ENCODE peak calls at places on chromosomes 12 and 14, in six cellular contexts. One of them, this sample, is unnamed.

GRCh38 chr14:20978687-20979086 is 11.1 kb upstream of the METTL17 start:
- DNase-seq in tibial nerve: no peak
- DNase-seq in EL: no peak
- DNase-seq in stimulated activated CD4-positive, alpha-beta T cell treated with anti-CD3 and anti-CD28 coated beads, Interleukin-1b, Interleukin-23, amount 100 ng/mL, for 4 hours: no peak
- DNase-seq in AG09309: no peak
- DNase-seq in NCI-H2029 treated with DMSO at 0.1 percent for 48 hours: no peak
- DNase-seq in this sample: no peak

GRCh38 chr14:68655021-68655811 is 137.7 kb downstream of the ZFP36L1 start:
- DNase-seq in tibial nerve: no peak
- DNase-seq in NCI-H2029 treated with DMSO at 0.1 percent for 48 hours: no peak
- DNase-seq in stimulated activated CD4-positive, alpha-beta T cell treated with anti-CD3 and anti-CD28 coated beads, Interleukin-1b, Interleukin-23, amount 100 ng/mL, for 4 hours: no peak
- DNase-seq in EL: no peak
- DNase-seq in AG09309: no peak
- DNase-seq in this sample: no peak

GRCh38 chr12:66508025-66508424 is 170.9 kb downstream of the GRIP1 start:
- DNase-seq in NCI-H2029 treated with DMSO at 0.1 percent for 48 hours: no peak
- DNase-seq in stimulated activated CD4-positive, alpha-beta T cell treated with anti-CD3 and anti-CD28 coated beads, Interleukin-1b, Interleukin-23, amount 100 ng/mL, for 4 hours: no peak
- DNase-seq in EL: no peak
- DNase-seq in tibial nerve: no peak
- DNase-seq in AG09309: no peak
- DNase-seq in this sample: no peak

GRCh38 chr14:66539034-66539433 is 31.1 kb downstream of the GPHN start:
- DNase-seq in stimulated activated CD4-positive, alpha-beta T cell treated with anti-CD3 and anti-CD28 coated beads, Interleukin-1b, Interleukin-23, amount 100 ng/mL, for 4 hours: no peak
- DNase-seq in EL: no peak
- DNase-seq in AG09309: no peak
- DNase-seq in tibial nerve: no peak
- DNase-seq in NCI-H2029 treated with DMSO at 0.1 percent for 48 hours: no peak
- DNase-seq in this sample: no peak

GRCh38 chr12:27937768-27938167 is 34.8 kb downstream of the PTHLH start:
- DNase-seq in AG09309: no peak
- DNase-seq in NCI-H2029 treated with DMSO at 0.1 percent for 48 hours: no peak
- DNase-seq in tibial nerve: no peak
- DNase-seq in stimulated activated CD4-positive, alpha-beta T cell treated with anti-CD3 and anti-CD28 coated beads, Interleukin-1b, Interleukin-23, amount 100 ng/mL, for 4 hours: no peak
- DNase-seq in EL: no peak
- DNase-seq in this sample: no peak

GRCh38 chr12:127025545-127025944 is 1241.4 kb upstream of the TMEM132C start:
- DNase-seq in tibial nerve: no peak
- DNase-seq in NCI-H2029 treated with DMSO at 0.1 percent for 48 hours: no peak
- DNase-seq in EL: peak
- DNase-seq in stimulated activated CD4-positive, alpha-beta T cell treated with anti-CD3 and anti-CD28 coated beads, Interleukin-1b, Interleukin-23, amount 100 ng/mL, for 4 hours: no peak
- DNase-seq in AG09309: no peak
- DNase-seq in this sample: no peak

GRCh38 chr14:99195602-99196309 is 76.2 kb downstream of the BCL11B start:
- DNase-seq in NCI-H2029 treated with DMSO at 0.1 percent for 48 hours: peak
- DNase-seq in EL: no peak
- DNase-seq in stimulated activated CD4-positive, alpha-beta T cell treated with anti-CD3 and anti-CD28 coated beads, Interleukin-1b, Interleukin-23, amount 100 ng/mL, for 4 hours: no peak
- DNase-seq in tibial nerve: no peak
- DNase-seq in AG09309: no peak
- DNase-seq in this sample: no peak

GRCh38 chr12:203462-204260 is 10.3 kb downstream of the SLC6A12 start:
- DNase-seq in NCI-H2029 treated with DMSO at 0.1 percent for 48 hours: no peak
- DNase-seq in tibial nerve: no peak
- DNase-seq in EL: no peak
- DNase-seq in AG09309: no peak
- DNase-seq in stimulated activated CD4-positive, alpha-beta T cell treated with anti-CD3 and anti-CD28 coated beads, Interleukin-1b, Interleukin-23, amount 100 ng/mL, for 4 hours: no peak
- DNase-seq in this sample: peak

GRCh38 chr12:39417916-39418315 is 25.0 kb downstream of the KIF21A start:
- DNase-seq in EL: no peak
- DNase-seq in tibial nerve: no peak
- DNase-seq in stimulated activated CD4-positive, alpha-beta T cell treated with anti-CD3 and anti-CD28 coated beads, Interleukin-1b, Interleukin-23, amount 100 ng/mL, for 4 hours: no peak
- DNase-seq in AG09309: no peak
- DNase-seq in NCI-H2029 treated with DMSO at 0.1 percent for 48 hours: no peak
- DNase-seq in this sample: no peak

GRCh38 chr12:34298176-34298970 is 276.1 kb downstream of the ALG10 start:
- DNase-seq in AG09309: no peak
- DNase-seq in tibial nerve: no peak
- DNase-seq in NCI-H2029 treated with DMSO at 0.1 percent for 48 hours: no peak
- DNase-seq in EL: no peak
- DNase-seq in stimulated activated CD4-positive, alpha-beta T cell treated with anti-CD3 and anti-CD28 coated beads, Interleukin-1b, Interleukin-23, amount 100 ng/mL, for 4 hours: no peak
- DNase-seq in this sample: no peak

GRCh38 chr12:51926718-51927117 is 19.4 kb downstream of the ACVRL1 start:
- DNase-seq in AG09309: no peak
- DNase-seq in tibial nerve: no peak
- DNase-seq in EL: no peak
- DNase-seq in stimulated activated CD4-positive, alpha-beta T cell treated with anti-CD3 and anti-CD28 coated beads, Interleukin-1b, Interleukin-23, amount 100 ng/mL, for 4 hours: peak
- DNase-seq in NCI-H2029 treated with DMSO at 0.1 percent for 48 hours: no peak
- DNase-seq in this sample: no peak

GRCh38 chr12:69514111-69514510 is 43.9 kb downstream of the FRS2 start:
- DNase-seq in AG09309: no peak
- DNase-seq in stimulated activated CD4-positive, alpha-beta T cell treated with anti-CD3 and anti-CD28 coated beads, Interleukin-1b, Interleukin-23, amount 100 ng/mL, for 4 hours: no peak
- DNase-seq in NCI-H2029 treated with DMSO at 0.1 percent for 48 hours: no peak
- DNase-seq in tibial nerve: no peak
- DNase-seq in EL: no peak
- DNase-seq in this sample: no peak

GRCh38 chr12:70733385-70733784 is 96.2 kb upstream of the PTPRB start:
- DNase-seq in EL: peak
- DNase-seq in AG09309: peak
- DNase-seq in NCI-H2029 treated with DMSO at 0.1 percent for 48 hours: peak
- DNase-seq in stimulated activated CD4-positive, alpha-beta T cell treated with anti-CD3 and anti-CD28 coated beads, Interleukin-1b, Interleukin-23, amount 100 ng/mL, for 4 hours: no peak
- DNase-seq in tibial nerve: peak
- DNase-seq in this sample: peak

GRCh38 chr14:32933943-32934890 is 4.5 kb upstream of the NPAS3 start:
- DNase-seq in NCI-H2029 treated with DMSO at 0.1 percent for 48 hours: peak
- DNase-seq in AG09309: no peak
- DNase-seq in tibial nerve: no peak
- DNase-seq in EL: no peak
- DNase-seq in stimulated activated CD4-positive, alpha-beta T cell treated with anti-CD3 and anti-CD28 coated beads, Interleukin-1b, Interleukin-23, amount 100 ng/mL, for 4 hours: no peak
- DNase-seq in this sample: peak

GRCh38 chr12:100128509-100128908 is 14.2 kb downstream of the BLTP3B start:
- DNase-seq in AG09309: no peak
- DNase-seq in NCI-H2029 treated with DMSO at 0.1 percent for 48 hours: no peak
- DNase-seq in EL: peak
- DNase-seq in stimulated activated CD4-positive, alpha-beta T cell treated with anti-CD3 and anti-CD28 coated beads, Interleukin-1b, Interleukin-23, amount 100 ng/mL, for 4 hours: no peak
- DNase-seq in tibial nerve: peak
- DNase-seq in this sample: no peak

GRCh38 chr12:124837958-124838803 is 25.5 kb downstream of the SCARB1 start:
- DNase-seq in EL: peak
- DNase-seq in AG09309: peak
- DNase-seq in stimulated activated CD4-positive, alpha-beta T cell treated with anti-CD3 and anti-CD28 coated beads, Interleukin-1b, Interleukin-23, amount 100 ng/mL, for 4 hours: no peak
- DNase-seq in NCI-H2029 treated with DMSO at 0.1 percent for 48 hours: peak
- DNase-seq in tibial nerve: peak
- DNase-seq in this sample: no peak

GRCh38 chr12:52782502-52782901 is 5.4 kb upstream of the KRT76 start:
- DNase-seq in stimulated activated CD4-positive, alpha-beta T cell treated with anti-CD3 and anti-CD28 coated beads, Interleukin-1b, Interleukin-23, amount 100 ng/mL, for 4 hours: no peak
- DNase-seq in NCI-H2029 treated with DMSO at 0.1 percent for 48 hours: no peak
- DNase-seq in AG09309: no peak
- DNase-seq in tibial nerve: no peak
- DNase-seq in EL: no peak
- DNase-seq in this sample: no peak

GRCh38 chr14:61812347-61813100 is 50.3 kb downstream of the SNAPC1 start:
- DNase-seq in NCI-H2029 treated with DMSO at 0.1 percent for 48 hours: no peak
- DNase-seq in tibial nerve: no peak
- DNase-seq in EL: peak
- DNase-seq in AG09309: no peak
- DNase-seq in stimulated activated CD4-positive, alpha-beta T cell treated with anti-CD3 and anti-CD28 coated beads, Interleukin-1b, Interleukin-23, amount 100 ng/mL, for 4 hours: no peak
- DNase-seq in this sample: peak

GRCh38 chr12:81077329-81077685 is 572 bp upstream of the ACSS3 start:
- DNase-seq in stimulated activated CD4-positive, alpha-beta T cell treated with anti-CD3 and anti-CD28 coated beads, Interleukin-1b, Interleukin-23, amount 100 ng/mL, for 4 hours: no peak
- DNase-seq in EL: peak
- DNase-seq in NCI-H2029 treated with DMSO at 0.1 percent for 48 hours: no peak
- DNase-seq in tibial nerve: peak
- DNase-seq in AG09309: no peak
- DNase-seq in this sample: peak

GRCh38 chr12:121084229-121084628 is 45.2 kb upstream of the OASL start:
- DNase-seq in EL: no peak
- DNase-seq in stimulated activated CD4-positive, alpha-beta T cell treated with anti-CD3 and anti-CD28 coated beads, Interleukin-1b, Interleukin-23, amount 100 ng/mL, for 4 hours: no peak
- DNase-seq in AG09309: no peak
- DNase-seq in tibial nerve: no peak
- DNase-seq in NCI-H2029 treated with DMSO at 0.1 percent for 48 hours: no peak
- DNase-seq in this sample: no peak

GRCh38 chr12:24500466-24501232 is 448.3 kb downstream of the BCAT1 start:
- DNase-seq in stimulated activated CD4-positive, alpha-beta T cell treated with anti-CD3 and anti-CD28 coated beads, Interleukin-1b, Interleukin-23, amount 100 ng/mL, for 4 hours: no peak
- DNase-seq in AG09309: no peak
- DNase-seq in EL: peak
- DNase-seq in NCI-H2029 treated with DMSO at 0.1 percent for 48 hours: no peak
- DNase-seq in tibial nerve: no peak
- DNase-seq in this sample: no peak

GRCh38 chr14:56949828-56950227 is 139.5 kb upstream of the OTX2 start:
- DNase-seq in AG09309: no peak
- DNase-seq in EL: peak
- DNase-seq in tibial nerve: no peak
- DNase-seq in NCI-H2029 treated with DMSO at 0.1 percent for 48 hours: peak
- DNase-seq in stimulated activated CD4-positive, alpha-beta T cell treated with anti-CD3 and anti-CD28 coated beads, Interleukin-1b, Interleukin-23, amount 100 ng/mL, for 4 hours: no peak
- DNase-seq in this sample: no peak

GRCh38 chr14:23301969-23302289 is 730 bp downstream of the PPP1R3E start:
- DNase-seq in NCI-H2029 treated with DMSO at 0.1 percent for 48 hours: no peak
- DNase-seq in stimulated activated CD4-positive, alpha-beta T cell treated with anti-CD3 and anti-CD28 coated beads, Interleukin-1b, Interleukin-23, amount 100 ng/mL, for 4 hours: peak
- DNase-seq in tibial nerve: no peak
- DNase-seq in AG09309: no peak
- DNase-seq in EL: no peak
- DNase-seq in this sample: no peak

GRCh38 chr14:34275038-34275437 is 187.0 kb downstream of the SPTSSA start:
- DNase-seq in tibial nerve: no peak
- DNase-seq in stimulated activated CD4-positive, alpha-beta T cell treated with anti-CD3 and anti-CD28 coated beads, Interleukin-1b, Interleukin-23, amount 100 ng/mL, for 4 hours: no peak
- DNase-seq in AG09309: no peak
- DNase-seq in EL: no peak
- DNase-seq in NCI-H2029 treated with DMSO at 0.1 percent for 48 hours: no peak
- DNase-seq in this sample: no peak